ENCODE peak calls at places on chromosomes 2 and 18, in seven cellular contexts. D is H9, A is WTC11, K is heart right ventricle, P is B cell, Q is A549, J is H1. U is an unnamed sample.

GRCh38 chr2:18440141-18440605 is 120.3 kb downstream of the RDH14 start:
- DNase-seq in P (no peak), K (no peak), D (no peak), J (no peak), Q (no peak), A (no peak), U (no peak)

GRCh38 chr2:24970483-24971299 is 1.1 kb downstream of the DNAJC27 start:
- DNase-seq in A (no peak), J (no peak), K (no peak), P (no peak), Q (no peak), D (no peak), U (peak; percentile 41)

GRCh38 chr2:113117594-113118262 is 9.7 kb upstream of the IL1RN start:
- DNase-seq in A (no peak), K (no peak), J (no peak), P (no peak), Q (no peak), D (no peak), U (no peak)

GRCh38 chr2:179441551-179441950 is 176.9 kb upstream of the SESTD1 start:
- DNase-seq in P (no peak), A (no peak), K (no peak), J (no peak), Q (no peak), D (no peak), U (no peak)

GRCh38 chr2:2621855-2622254 is 290.8 kb upstream of the MYT1L start:
- DNase-seq in D (no peak), P (peak; percentile 8), J (no peak), A (no peak), Q (no peak), K (no peak), U (no peak)

GRCh38 chr2:11398710-11399109 is 54.3 kb upstream of the ROCK2 start:
- DNase-seq in D (no peak), P (no peak), J (no peak), K (peak; percentile 64), Q (no peak), A (no peak), U (no peak)

GRCh38 chr2:54597153-54597827 is 126.2 kb upstream of the EML6 start:
- DNase-seq in A (no peak), P (no peak), K (peak; percentile 72), Q (no peak), D (no peak), J (no peak), U (no peak)

GRCh38 chr2:120606931-120607330 is 128.7 kb upstream of the GLI2 start:
- DNase-seq in K (no peak), P (no peak), A (no peak), D (no peak), J (no peak), Q (no peak), U (no peak)

GRCh38 chr2:121297217-121297830 is 12.3 kb upstream of the TFCP2L1 start:
- DNase-seq in P (no peak), D (peak; percentile 71), K (no peak), A (peak; percentile 65), Q (peak; percentile 73), J (no peak), U (peak; percentile 43)

GRCh38 chr2:236170678-236171212 is 2.6 kb upstream of the GBX2 start:
- DNase-seq in K (no peak), Q (no peak), A (no peak), P (no peak), J (no peak), D (no peak), U (no peak)

GRCh38 chr2:239939736-239940483 is 85.2 kb downstream of the NDUFA10 start:
- DNase-seq in P (no peak), A (peak; percentile 4), D (peak; percentile 14), K (peak; percentile 40), Q (no peak), J (no peak), U (no peak)

GRCh38 chr2:2016912-2017311 is 272.6 kb upstream of the PXDN start:
- DNase-seq in J (no peak), K (no peak), A (no peak), D (no peak), P (no peak), Q (no peak), U (no peak)

GRCh38 chr2:196168181-196168580 is 3.2 kb downstream of the STK17B start:
- DNase-seq in K (no peak), A (no peak), Q (no peak), P (no peak), D (no peak), J (no peak), U (no peak)

GRCh38 chr2:46147626-46148368 is 149.4 kb upstream of the EPAS1 start:
- DNase-seq in D (no peak), A (no peak), K (no peak), P (no peak), J (no peak), Q (no peak), U (no peak)

GRCh38 chr2:226701052-226701451 is 98.6 kb downstream of the IRS1 start:
- DNase-seq in P (no peak), J (no peak), Q (no peak), A (no peak), K (no peak), D (no peak), U (no peak)

GRCh38 chr18:8468911-8469310 is 140.3 kb upstream of the RAB12 start:
- DNase-seq in K (no peak), Q (no peak), J (no peak), P (no peak), A (no peak), D (no peak), U (peak; percentile 31)

GRCh38 chr2:67919490-67919889 is 143.3 kb downstream of the C1D start:
- DNase-seq in P (no peak), D (no peak), J (no peak), K (no peak), Q (no peak), A (no peak), U (no peak)

GRCh38 chr2:236719192-236719635 is 149.6 kb downstream of the ACKR3 start:
- DNase-seq in K (no peak), P (no peak), J (no peak), D (no peak), Q (no peak), A (no peak), U (no peak)

GRCh38 chr2:6073260-6074141 is 381.3 kb downstream of the SOX11 start:
- DNase-seq in A (no peak), P (peak; percentile 2), Q (no peak), J (no peak), K (no peak), D (no peak), U (peak; percentile 17)

GRCh38 chr2:121944072-121944829 is 188.8 kb downstream of the TSN start:
- DNase-seq in K (no peak), J (no peak), P (no peak), D (no peak), A (no peak), Q (peak; percentile 14), U (no peak)

GRCh38 chr2:180983468-180984388 is 3.3 kb downstream of the UBE2E3 start:
- DNase-seq in K (no peak), D (no peak), P (peak; percentile 54), J (no peak), A (no peak), Q (peak; percentile 28), U (peak; percentile 18)

GRCh38 chr18:69631281-69631680 is 230.6 kb downstream of the DOK6 start:
- DNase-seq in K (no peak), Q (no peak), D (no peak), A (no peak), J (no peak), P (no peak), U (no peak)

GRCh38 chr2:226256237-226256636 is 543.4 kb downstream of the IRS1 start:
- DNase-seq in J (no peak), P (no peak), A (no peak), D (no peak), K (no peak), Q (peak; percentile 1), U (no peak)

GRCh38 chr2:71466301-71467179 is 13.2 kb downstream of the DYSF start:
- DNase-seq in Q (peak; percentile 46), K (peak; percentile 71), A (peak; percentile 66), P (no peak), J (no peak), D (peak; percentile 62), U (peak; percentile 86)

GRCh38 chr18:76251691-76252090 is 243.4 kb downstream of the ZNF516 start:
- DNase-seq in Q (no peak), P (no peak), K (no peak), J (no peak), A (no peak), D (no peak), U (no peak)

GRCh38 chr2:221779614-221780067 is 207.5 kb upstream of the EPHA4 start:
- DNase-seq in D (no peak), Q (no peak), P (no peak), A (no peak), K (no peak), J (no peak), U (no peak)

GRCh38 chr2:117536139-117536538 is 278.4 kb upstream of the DDX18 start:
- DNase-seq in A (peak; percentile 28), D (peak; percentile 52), K (no peak), P (no peak), Q (no peak), J (no peak), U (peak; percentile 12)
- TF ChIP-seq CTCF in A (no peak), D (peak; percentile 71), K (no peak), P (no peak), Q (peak; percentile 5), J (peak; percentile 54), U (peak; percentile 46)

DNA sequence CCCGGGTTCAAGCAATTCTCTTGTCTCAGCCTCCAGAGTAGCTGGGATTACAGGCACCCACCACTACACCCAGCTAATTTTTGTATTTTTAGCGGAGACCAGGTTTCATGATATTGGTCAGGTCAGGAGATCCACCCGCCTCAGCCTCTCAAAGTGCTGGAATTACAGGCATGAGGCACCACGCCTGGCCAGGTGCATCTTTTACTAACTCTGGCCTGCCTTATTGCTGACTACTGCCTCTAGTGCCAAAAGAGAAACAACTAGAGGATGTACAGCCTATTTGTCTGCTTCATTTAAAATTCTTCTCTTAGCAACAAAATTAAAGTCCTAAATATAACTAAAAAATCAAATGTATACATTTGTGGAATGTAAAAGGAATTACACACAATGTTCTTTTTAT is 115.4 kb downstream of the BMPR2 start:
- DNase-seq in P (no peak), Q (no peak), K (no peak), D (no peak), A (no peak), J (no peak), U (no peak)
- TF ChIP-seq CTCF in P (no peak), Q (no peak), K (no peak), D (peak; percentile 37), A (no peak), J (no peak), U (no peak)

GRCh38 chr2:45024600-45025291 is 15.5 kb upstream of the SIX2 start:
- DNase-seq in J (no peak), D (no peak), A (no peak), K (no peak), P (no peak), Q (peak; percentile 72), U (no peak)
- TF ChIP-seq CTCF in J (no peak), D (peak; percentile 27), A (no peak), K (no peak), P (no peak), Q (peak; percentile 70), U (no peak)

DNA sequence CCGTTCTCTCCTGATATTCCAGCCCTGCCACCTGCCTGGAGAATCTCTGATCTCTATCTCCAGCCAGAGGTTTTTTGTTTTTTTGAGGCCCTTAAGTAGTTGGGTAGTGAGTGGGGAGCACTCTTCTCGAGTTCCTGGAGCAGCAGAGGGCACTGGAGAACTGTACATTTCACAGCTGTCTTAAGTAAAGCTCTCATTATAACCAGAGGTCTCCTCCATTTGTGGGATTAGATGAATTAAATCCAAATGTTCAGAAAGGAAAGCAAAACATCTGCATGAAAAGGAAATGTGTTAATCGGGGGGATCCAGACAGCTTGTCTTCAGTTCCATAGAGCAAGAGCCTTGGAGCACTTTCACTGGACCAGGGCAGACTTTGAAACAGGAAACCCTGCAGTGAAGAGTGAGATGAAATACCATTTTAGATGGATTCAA is 32.8 kb downstream of the AOX1 start:
- DNase-seq in Q (no peak), P (no peak), K (no peak), J (no peak), A (no peak), D (no peak), U (no peak)
- TF ChIP-seq CTCF in Q (peak; percentile 51), P (no peak), K (no peak), J (no peak), A (no peak), D (no peak), U (no peak)

U was measured in nephron progenitor cell.